ENCODE peak calls at places on chromosome 7, in seven cellular contexts. W is naive thymus-derived CD4-positive, alpha-beta T cell; D is IMR-90; C is upper lobe of right lung; U is adipocyte; S is breast epithelium; G is Caco-2. K is an unnamed sample.

GRCh38 chr7:2510909-2511768 is 8.4 kb upstream of the LFNG start:
- DNase-seq in W (peak; percentile 71), D (no peak), C (no peak), U (no peak), S (no peak), G (peak; percentile 54), K (peak; percentile 66)

GRCh38 chr7:36066021-36066664 is 86.9 kb upstream of the EEPD1 start:
- DNase-seq in W (no peak), D (no peak), C (no peak), U (no peak), S (no peak), G (no peak), K (no peak)

GRCh38 chr7:159040912-159041711 is 103.6 kb downstream of the VIPR2 start:
- DNase-seq in W (no peak), D (no peak), C (no peak), U (no peak), S (no peak), G (no peak), K (no peak)

GRCh38 chr7:45524373-45524913 is 49.7 kb upstream of the ADCY1 start:
- DNase-seq in W (no peak), D (no peak), C (no peak), U (no peak), S (no peak), G (no peak), K (no peak)

GRCh38 chr7:149223176-149223575 is 16.3 kb upstream of the ZNF212 start:
- DNase-seq in W (no peak), D (no peak), C (no peak), U (no peak), S (no peak), G (no peak), K (no peak)

GRCh38 chr7:22640269-22640668 is 86.7 kb upstream of the IL6 start:
- DNase-seq in W (no peak), D (no peak), C (no peak), U (no peak), S (no peak), G (no peak), K (no peak)

GRCh38 chr7:37007319-37007718 is 283.0 kb upstream of the AOAH start:
- DNase-seq in W (no peak), D (no peak), C (no peak), U (no peak), S (no peak), G (no peak), K (no peak)

GRCh38 chr7:156606135-156606534 is 34.4 kb upstream of the RNF32 start:
- DNase-seq in W (no peak), D (no peak), C (no peak), U (no peak), S (no peak), G (no peak), K (no peak)

GRCh38 chr7:2520808-2521146 is 1.2 kb downstream of the LFNG start:
- DNase-seq in W (no peak), D (no peak), C (no peak), U (peak; percentile 46), S (no peak), G (no peak), K (no peak)

GRCh38 chr7:43475983-43476382 is 106.9 kb upstream of the STK17A start:
- DNase-seq in W (no peak), D (no peak), C (no peak), U (no peak), S (no peak), G (no peak), K (no peak)

GRCh38 chr7:71424166-71424803 is 292.3 kb downstream of the GALNT17 start:
- DNase-seq in W (no peak), D (no peak), C (no peak), U (no peak), S (no peak), G (no peak), K (no peak)

GRCh38 chr7:55071411-55072188 is 52.8 kb downstream of the EGFR start:
- DNase-seq in W (no peak), D (no peak), C (no peak), U (peak; percentile 58), S (no peak), G (no peak), K (no peak)
- H3K36me3 ChIP-seq in W (no peaks in the 10 kb centered on the region), D (peaks cover 14% of the 10 kb centered on the region), C (no peaks in the 10 kb centered on the region), U (no peaks in the 10 kb centered on the region), S (no peaks in the 10 kb centered on the region), G (no peaks in the 10 kb centered on the region), K (no peaks in the 10 kb centered on the region)

GRCh38 chr7:130277763-130278643 is 11.3 kb downstream of the CPA2 start:
- DNase-seq in W (no peak), D (peak; percentile 69), C (no peak), U (peak; percentile 67), S (no peak), G (peak; percentile 66), K (no peak)

GRCh38 chr7:130276796-130277762 is 10.4 kb downstream of the CPA2 start:
- DNase-seq in W (no peak), D (peak; percentile 78), C (no peak), U (peak; percentile 65), S (no peak), G (no peak), K (no peak)

GRCh38 chr7:130273863-130274262 is 7.2 kb downstream of the CPA2 start:
- DNase-seq in W (no peak), D (peak; percentile 68), C (no peak), U (no peak), S (no peak), G (no peak), K (no peak)

GRCh38 chr7:130274983-130275649 is 8.5 kb downstream of the CPA2 start:
- DNase-seq in W (no peak), D (no peak), C (no peak), U (no peak), S (no peak), G (no peak), K (no peak)

GRCh38 chr7:130275826-130276291 is 9.2 kb downstream of the CPA2 start:
- DNase-seq in W (no peak), D (no peak), C (no peak), U (peak; percentile 46), S (no peak), G (no peak), K (no peak)
- H3K36me3 ChIP-seq in W (no peaks in the 10 kb centered on the region), D (no peaks in the 10 kb centered on the region), C (no peaks in the 10 kb centered on the region), U (no peaks in the 10 kb centered on the region), S (no peaks in the 10 kb centered on the region), G (no peaks in the 10 kb centered on the region), K (no peaks in the 10 kb centered on the region)

GRCh38 chr7:75702515-75702914 is 36.2 kb downstream of the HIP1 start:
- DNase-seq in W (no peak), D (no peak), C (no peak), U (no peak), S (no peak), G (no peak), K (no peak)
- H3K36me3 ChIP-seq in W (no peaks in the 10 kb centered on the region), D (no peaks in the 10 kb centered on the region), C (no peaks in the 10 kb centered on the region), U (no peaks in the 10 kb centered on the region), S (no peaks in the 10 kb centered on the region), G (no peaks in the 10 kb centered on the region), K (no peaks in the 10 kb centered on the region)

GRCh38 chr7:863106-863505 is 13.2 kb upstream of the GET4 start:
- DNase-seq in W (no peak), D (no peak), C (no peak), U (no peak), S (no peak), G (no peak), K (no peak)
- H3K36me3 ChIP-seq in W (peaks cover 83% of the 10 kb centered on the region), D (peaks cover 62% of the 10 kb centered on the region), C (peaks cover 84% of the 10 kb centered on the region), U (peaks cover 59% of the 10 kb centered on the region), S (no peaks in the 10 kb centered on the region), G (peaks cover 5% of the 10 kb centered on the region), K (peaks cover 57% of the 10 kb centered on the region)

DNA sequence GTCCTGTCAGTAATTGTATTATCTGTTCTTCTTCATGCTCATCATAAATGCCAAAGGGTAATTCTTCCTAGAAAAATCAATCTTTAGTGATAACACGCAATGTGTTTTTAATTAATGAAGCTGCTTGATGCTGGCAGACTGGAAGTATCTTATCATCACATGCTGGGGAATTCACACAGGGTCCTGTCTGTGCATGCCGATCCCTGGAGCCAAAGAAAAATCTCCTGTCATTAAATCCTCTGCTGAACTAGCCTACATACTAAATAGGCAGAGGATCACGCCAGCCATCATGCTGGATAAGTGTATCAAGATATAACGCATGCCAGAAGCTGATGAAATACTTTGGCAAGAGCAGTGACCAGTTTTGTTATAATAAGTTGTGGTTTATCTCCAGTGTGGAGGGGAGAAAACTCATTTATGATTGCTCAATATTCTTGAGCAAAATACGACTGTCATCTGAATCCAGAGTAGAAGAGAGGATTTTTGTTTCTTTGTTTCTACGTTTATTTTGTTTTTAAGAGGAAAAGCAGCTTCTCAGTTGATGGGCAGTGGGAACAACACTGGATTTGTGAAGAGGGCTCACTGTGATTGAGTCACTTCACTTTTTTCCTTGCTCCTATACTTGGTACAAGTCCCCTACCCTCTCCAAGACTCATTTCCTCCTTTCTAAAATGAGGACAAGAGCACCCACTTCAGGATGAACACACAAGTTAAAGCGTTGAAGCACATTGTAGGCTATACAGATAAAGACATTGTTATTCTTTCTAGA is 649.1 kb downstream of the TNS3 start:
- DNase-seq in W (no peak), D (peak; percentile 96), C (no peak), U (peak; percentile 97), S (peak; percentile 44), G (no peak), K (no peak)
- H3K36me3 ChIP-seq in W (no peaks in the 10 kb centered on the region), D (no peaks in the 10 kb centered on the region), C (no peaks in the 10 kb centered on the region), U (no peaks in the 10 kb centered on the region), S (no peaks in the 10 kb centered on the region), G (no peaks in the 10 kb centered on the region), K (no peaks in the 10 kb centered on the region)

GRCh38 chr7:374706-375490 is 84.9 kb downstream of the FOXL3 start:
- DNase-seq in W (no peak), D (no peak), C (peak; percentile 61), U (no peak), S (peak; percentile 22), G (no peak), K (no peak)
- H3K36me3 ChIP-seq in W (no peaks in the 10 kb centered on the region), D (no peaks in the 10 kb centered on the region), C (no peaks in the 10 kb centered on the region), U (no peaks in the 10 kb centered on the region), S (no peaks in the 10 kb centered on the region), G (no peaks in the 10 kb centered on the region), K (no peaks in the 10 kb centered on the region)